ENCODE peak calls at places on chromosomes 11 and 22, in six cellular contexts. R, E, O, T, G and P are unnamed samples.

GRCh38 chr11:61347916-61348461 is 13.7 kb downstream of the CYB561A3 start:
- DNase-seq in R (no peak), E (no peak), O (no peak), T (no peak), G (no peak), P (no peak)

GRCh38 chr11:128653828-128654231 is 40.0 kb upstream of the FLI1 start:
- DNase-seq in R (no peak), E (peak), O (no peak), T (peak), G (peak), P (peak)

GRCh38 chr22:37173709-37174108 is 14.3 kb downstream of the C1QTNF6 start:
- DNase-seq in R (peak), E (peak), O (no peak), T (no peak), G (peak), P (no peak)

GRCh38 chr11:87256694-87257340 is 219.1 kb downstream of the TMEM135 start:
- DNase-seq in R (no peak), E (no peak), O (no peak), T (no peak), G (no peak), P (no peak)

GRCh38 chr22:18044548-18045271 is 20.3 kb upstream of the MICAL3 start:
- DNase-seq in R (peak), E (peak), O (no peak), T (peak), G (no peak), P (peak)

GRCh38 chr11:115422013-115422697 is 82.1 kb downstream of the CADM1 start:
- DNase-seq in R (no peak), E (no peak), O (no peak), T (no peak), G (no peak), P (no peak)

GRCh38 chr11:8593935-8594909 is at the start of gene STK33:
- DNase-seq in R (peak), E (peak), O (peak), T (peak), G (peak), P (peak)

GRCh38 chr11:96388891-96389603 is 665 bp downstream of the CCDC82 start:
- DNase-seq in R (no peak), E (no peak), O (no peak), T (no peak), G (no peak), P (no peak)

GRCh38 chr11:130159657-130160459 is at the start of gene ST14:
- DNase-seq in R (no peak), E (no peak), O (no peak), T (no peak), G (peak), P (peak)

GRCh38 chr11:117606211-117606610 is 190.8 kb downstream of the DSCAML1 start:
- DNase-seq in R (no peak), E (no peak), O (no peak), T (no peak), G (no peak), P (no peak)

GRCh38 chr11:96061730-96062524 is 138.0 kb upstream of the MTMR2 start:
- DNase-seq in R (no peak), E (no peak), O (no peak), T (no peak), G (no peak), P (no peak)

GRCh38 chr22:42322562-42322926 is 52.1 kb upstream of the TCF20 start:
- DNase-seq in R (no peak), E (no peak), O (no peak), T (no peak), G (no peak), P (no peak)

GRCh38 chr11:9758676-9759518 is 95.0 kb downstream of the SWAP70 start:
- DNase-seq in R (peak), E (peak), O (no peak), T (peak), G (peak), P (peak)

GRCh38 chr11:36116161-36116560 is 172.3 kb downstream of the LDLRAD3 start:
- DNase-seq in R (no peak), E (no peak), O (no peak), T (no peak), G (no peak), P (no peak)

GRCh38 chr11:28566643-28567042 is 458.5 kb downstream of the METTL15 start:
- DNase-seq in R (peak), E (peak), O (peak), T (peak), G (peak), P (peak)

GRCh38 chr11:86537541-86538222 is 134.7 kb downstream of the ME3 start:
- DNase-seq in R (no peak), E (no peak), O (no peak), T (no peak), G (no peak), P (no peak)

GRCh38 chr11:116506446-116506845 is 266.3 kb downstream of the BUD13 start:
- DNase-seq in R (no peak), E (no peak), O (no peak), T (no peak), G (no peak), P (no peak)

GRCh38 chr11:47257518-47258316 is at the start of gene NR1H3:
- DNase-seq in R (peak), E (peak), O (peak), T (peak), G (peak), P (peak)

GRCh38 chr11:27203077-27203476 is 159.9 kb downstream of the CCDC34 start:
- DNase-seq in R (no peak), E (no peak), O (no peak), T (no peak), G (no peak), P (no peak)

GRCh38 chr22:44531487-44531886 is 33.5 kb upstream of the RTL6 start:
- DNase-seq in R (no peak), E (no peak), O (no peak), T (no peak), G (no peak), P (no peak)

GRCh38 chr11:9479899-9480298 is 19.1 kb downstream of the ZNF143 start:
- DNase-seq in R (no peak), E (no peak), O (no peak), T (no peak), G (no peak), P (no peak)

GRCh38 chr11:61148016-61148640 is 13.1 kb downstream of the VPS37C start:
- DNase-seq in R (no peak), E (no peak), O (no peak), T (no peak), G (peak), P (no peak)

GRCh38 chr22:36226189-36226588 is 13.1 kb downstream of the APOL2 start:
- DNase-seq in R (no peak), E (no peak), O (no peak), T (no peak), G (no peak), P (no peak)

GRCh38 chr11:125263268-125263790 is 98.8 kb downstream of the PKNOX2 start:
- DNase-seq in R (peak), E (peak), O (peak), T (peak), G (peak), P (peak)
- H3K4me3 ChIP-seq in R (no peak), E (peak), O (no peak), T (peak), G (no peak), P (no peak)

DNA sequence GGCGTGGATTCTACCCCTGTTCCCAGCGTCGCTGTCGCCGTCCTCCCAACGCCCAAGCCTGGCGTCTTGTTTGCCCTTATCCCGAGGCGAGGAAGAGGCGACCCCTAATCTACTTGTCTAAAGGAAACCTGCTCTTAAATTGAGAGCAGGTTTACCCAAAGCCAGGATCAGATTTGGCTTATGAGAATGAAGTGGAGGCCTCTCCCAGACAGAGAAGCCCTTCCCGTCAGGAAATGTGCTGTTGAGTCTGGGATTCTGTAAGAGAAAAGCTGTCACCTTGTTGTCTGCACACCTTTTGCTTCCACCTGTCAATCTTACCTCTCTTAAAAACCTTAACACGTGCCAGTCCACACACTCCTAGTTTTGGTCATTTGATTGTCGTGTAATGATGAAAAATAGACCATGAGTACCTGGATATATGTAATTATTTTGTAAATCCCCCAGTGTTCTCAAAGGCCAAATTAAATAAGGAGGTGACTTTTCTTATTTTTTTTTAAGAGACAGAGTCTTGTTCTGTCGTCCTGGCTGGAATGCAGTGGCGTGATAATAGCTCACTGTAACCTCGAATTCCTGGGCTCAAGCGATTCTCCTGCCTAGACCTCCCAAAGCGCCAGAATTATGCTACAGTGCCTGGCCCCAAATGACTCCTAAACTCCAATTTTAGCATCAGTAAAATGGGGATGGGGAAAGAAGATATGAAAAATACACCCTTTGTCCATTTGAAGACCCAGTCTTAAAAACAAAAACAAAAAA is 627 bp downstream of the GTF2H1 start:
- DNase-seq in R (no peak), E (no peak), O (no peak), T (no peak), G (no peak), P (no peak)
- H3K27ac ChIP-seq in R (peak), E (peak), O (no peak), T (peak), G (peak), P (peak)

DNA sequence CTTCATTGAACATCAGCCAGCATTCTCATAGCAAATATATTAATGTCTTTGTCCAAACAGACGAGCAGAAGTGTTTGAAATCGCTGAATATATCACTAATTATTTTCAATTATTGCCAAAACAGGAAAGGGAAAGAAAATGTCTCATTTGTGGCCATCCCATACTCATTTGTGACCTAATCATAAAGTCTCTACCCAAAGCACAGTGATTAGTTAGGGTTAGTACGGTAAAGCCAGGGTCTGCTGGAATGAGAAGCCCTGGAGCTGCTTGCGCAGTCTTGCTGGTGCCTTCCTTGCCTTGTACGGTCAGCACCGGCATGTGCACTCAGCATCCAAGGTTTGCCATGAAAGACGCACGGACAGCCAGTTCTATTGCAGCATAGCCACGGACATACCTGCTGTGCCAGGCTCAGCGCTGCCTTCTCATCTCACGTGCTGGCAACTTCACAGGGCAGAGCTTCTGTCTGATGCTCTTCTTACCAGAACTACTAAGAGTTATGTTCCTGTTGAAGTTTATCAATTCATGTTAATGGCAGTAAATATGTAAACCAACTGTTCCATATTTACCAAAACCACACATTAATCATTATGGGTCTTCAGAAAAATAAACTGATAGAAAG is 74.7 kb upstream of the POU2AF2 start:
- DNase-seq in R (no peak), E (no peak), O (no peak), T (no peak), G (no peak), P (no peak)
- H3K4me3 ChIP-seq in R (no peak), E (no peak), O (no peak), T (no peak), G (no peak), P (no peak)

DNA sequence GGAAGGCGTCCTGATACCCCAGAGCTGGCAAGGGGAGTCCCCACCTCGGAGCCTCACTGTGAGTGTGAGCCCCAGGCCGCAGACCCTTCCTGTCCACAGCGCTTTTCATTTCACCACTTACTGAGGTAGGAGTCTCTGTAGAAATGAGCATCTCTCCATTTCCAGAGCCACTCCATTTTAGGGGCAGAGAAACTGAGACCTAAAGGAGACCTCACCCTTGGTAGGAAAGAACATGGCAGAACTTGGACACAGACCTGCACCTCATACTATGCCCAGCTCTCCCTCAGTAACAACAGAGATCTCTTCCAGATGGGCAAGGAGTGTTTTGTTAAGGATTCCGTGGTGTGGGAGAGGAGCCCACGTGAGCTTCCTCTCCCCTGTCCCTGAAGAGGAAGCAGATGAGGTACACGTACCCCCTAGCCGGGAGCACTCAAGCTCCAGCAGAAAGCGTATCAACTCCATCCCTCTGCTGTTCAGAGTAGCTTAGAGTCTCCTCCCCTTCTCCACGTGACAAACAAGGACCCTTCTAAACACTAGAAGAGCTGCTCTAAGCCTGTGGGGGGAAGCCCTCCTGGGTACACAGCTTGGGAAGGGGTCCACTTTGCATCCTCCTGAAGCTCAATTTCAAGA is 531 bp upstream of the VSIG2 start:
- DNase-seq in R (no peak), E (no peak), O (no peak), T (no peak), G (no peak), P (no peak)
- H3K27ac ChIP-seq in R (no peak), E (no peak), O (no peak), T (no peak), G (peak), P (no peak)